ENCODE peak calls at places on chromosomes 1 and 21, in ten cellular contexts. U is left ventricle myocardium inferior; O is fibroblast of lung; W is H7; B is CD8-positive, alpha-beta memory T cell; D is heart left ventricle; R is epithelial cell of esophagus; X is retinal pigment epithelial cell; A is HCT116; Q is lung. J is an unnamed sample.

GRCh38 chr1:200979574-200980451 is 43.7 kb downstream of the KIF21B start:
- DNase-seq in U (no peak), O (peak), W (peak), B (peak), D (no peak), R (peak), X (no peak), A (peak), Q (no peak), J (peak)

GRCh38 chr1:198845851-198846250 is 207.0 kb downstream of the PTPRC start:
- DNase-seq in U (no peak), O (no peak), W (no peak), B (no peak), D (no peak), R (peak), X (no peak), A (no peak), Q (no peak), J (no peak)

GRCh38 chr1:25194054-25194453 is 38.2 kb downstream of the SYF2 start:
- DNase-seq in U (no peak), O (no peak), W (no peak), B (no peak), D (no peak), R (no peak), X (no peak), A (no peak), Q (no peak), J (no peak)

GRCh38 chr1:23101101-23101827 is 67.4 kb downstream of the LUZP1 start:
- DNase-seq in U (no peak), O (no peak), W (no peak), B (no peak), D (no peak), R (peak), X (no peak), A (no peak), Q (no peak), J (no peak)

GRCh38 chr1:216702170-216702569 is 21.1 kb downstream of the ESRRG start:
- DNase-seq in U (no peak), O (no peak), W (no peak), B (no peak), D (no peak), R (no peak), X (no peak), A (no peak), Q (no peak), J (no peak)

GRCh38 chr21:32364387-32364786 is 28.4 kb downstream of the URB1 start:
- DNase-seq in U (peak), O (peak), W (no peak), B (no peak), D (peak), R (no peak), X (no peak), A (no peak), Q (no peak), J (no peak)

GRCh38 chr21:42406201-42406601 is 2.5 kb downstream of the UBASH3A start:
- DNase-seq in U (no peak), O (no peak), W (no peak), B (peak), D (no peak), R (no peak), X (no peak), A (no peak), Q (no peak), J (no peak)

GRCh38 chr1:65623895-65624294 is 168.8 kb upstream of the PDE4B start:
- DNase-seq in U (no peak), O (peak), W (no peak), B (no peak), D (no peak), R (no peak), X (no peak), A (no peak), Q (no peak), J (no peak)

GRCh38 chr1:234768171-234768568 is 158.2 kb upstream of the IRF2BP2 start:
- DNase-seq in U (no peak), O (no peak), W (no peak), B (no peak), D (no peak), R (no peak), X (no peak), A (no peak), Q (no peak), J (no peak)

GRCh38 chr1:154906621-154907081 is 29.9 kb downstream of the PMVK start:
- DNase-seq in U (no peak), O (peak), W (peak), B (no peak), D (no peak), R (peak), X (no peak), A (peak), Q (no peak), J (no peak)

GRCh38 chr1:10341062-10341600 is 57.7 kb upstream of the PGD start:
- DNase-seq in U (no peak), O (no peak), W (no peak), B (no peak), D (no peak), R (peak), X (no peak), A (no peak), Q (no peak), J (no peak)

GRCh38 chr1:156118175-156118868 is 3.8 kb downstream of the LMNA start:
- DNase-seq in U (peak), O (no peak), W (no peak), B (no peak), D (peak), R (peak), X (no peak), A (no peak), Q (no peak), J (no peak)

GRCh38 chr1:21338568-21339401 is 48.5 kb upstream of the ECE1 start:
- DNase-seq in U (peak), O (peak), W (no peak), B (no peak), D (peak), R (no peak), X (no peak), A (no peak), Q (no peak), J (no peak)

GRCh38 chr1:1954015-1954414 is 34.9 kb upstream of the TMEM52 start:
- DNase-seq in U (no peak), O (no peak), W (peak), B (no peak), D (no peak), R (no peak), X (no peak), A (no peak), Q (no peak), J (no peak)

GRCh38 chr1:12464627-12465056 is 153.4 kb downstream of the DHRS3 start:
- DNase-seq in U (no peak), O (peak), W (no peak), B (no peak), D (no peak), R (no peak), X (no peak), A (no peak), Q (peak), J (no peak)

GRCh38 chr1:910881-911721 is 12.6 kb upstream of the SAMD11 start:
- DNase-seq in U (no peak), O (no peak), W (peak), B (no peak), D (peak), R (peak), X (no peak), A (no peak), Q (no peak), J (no peak)

GRCh38 chr1:107726860-107727259 is 238.1 kb downstream of the VAV3 start:
- DNase-seq in U (no peak), O (no peak), W (no peak), B (no peak), D (no peak), R (no peak), X (no peak), A (no peak), Q (no peak), J (no peak)

GRCh38 chr1:166111430-166111829 is 55.4 kb downstream of the FAM78B start:
- DNase-seq in U (no peak), O (no peak), W (no peak), B (no peak), D (no peak), R (no peak), X (no peak), A (no peak), Q (no peak), J (no peak)

GRCh38 chr1:65751961-65752360 is 40.7 kb upstream of the PDE4B start:
- DNase-seq in U (no peak), O (no peak), W (no peak), B (no peak), D (no peak), R (peak), X (no peak), A (no peak), Q (no peak), J (no peak)

GRCh38 chr1:245863566-245864184 is 643.4 kb downstream of the SMYD3 start:
- DNase-seq in U (no peak), O (peak), W (no peak), B (no peak), D (no peak), R (no peak), X (no peak), A (no peak), Q (no peak), J (no peak)

GRCh38 chr1:98793136-98793535 is 131.6 kb downstream of the SNX7 start:
- DNase-seq in U (no peak), O (peak), W (no peak), B (no peak), D (no peak), R (no peak), X (no peak), A (no peak), Q (no peak), J (no peak)

GRCh38 chr1:29478879-29479278 is 242.6 kb downstream of the PTPRU start:
- DNase-seq in U (no peak), O (no peak), W (no peak), B (no peak), D (no peak), R (no peak), X (no peak), A (no peak), Q (no peak), J (no peak)

GRCh38 chr1:243471754-243472725 is 216.2 kb downstream of the SDCCAG8 start:
- DNase-seq in U (no peak), O (no peak), W (no peak), B (no peak), D (no peak), R (peak), X (no peak), A (no peak), Q (no peak), J (peak)

GRCh38 chr1:32240140-32240951 is 6.7 kb upstream of the FAM167B start:
- DNase-seq in U (peak), O (peak), W (peak), B (peak), D (peak), R (peak), X (no peak), A (peak), Q (peak), J (no peak)

GRCh38 chr1:158821723-158822122 is 9.4 kb upstream of the MNDA start:
- DNase-seq in U (no peak), O (no peak), W (no peak), B (no peak), D (no peak), R (no peak), X (no peak), A (no peak), Q (no peak), J (no peak)

GRCh38 chr1:196317535-196318522 is 290.4 kb downstream of the KCNT2 start:
- DNase-seq in U (no peak), O (peak), W (no peak), B (no peak), D (no peak), R (peak), X (no peak), A (peak), Q (no peak), J (no peak)

GRCh38 chr1:24867064-24867870 is 62.8 kb downstream of the RUNX3 start:
- DNase-seq in U (no peak), O (no peak), W (peak), B (no peak), D (no peak), R (no peak), X (no peak), A (no peak), Q (peak), J (no peak)

GRCh38 chr1:86846166-86846647 is 67.7 kb downstream of the SELENOF start:
- DNase-seq in U (no peak), O (peak), W (no peak), B (no peak), D (no peak), R (peak), X (peak), A (no peak), Q (no peak), J (no peak)

DNA sequence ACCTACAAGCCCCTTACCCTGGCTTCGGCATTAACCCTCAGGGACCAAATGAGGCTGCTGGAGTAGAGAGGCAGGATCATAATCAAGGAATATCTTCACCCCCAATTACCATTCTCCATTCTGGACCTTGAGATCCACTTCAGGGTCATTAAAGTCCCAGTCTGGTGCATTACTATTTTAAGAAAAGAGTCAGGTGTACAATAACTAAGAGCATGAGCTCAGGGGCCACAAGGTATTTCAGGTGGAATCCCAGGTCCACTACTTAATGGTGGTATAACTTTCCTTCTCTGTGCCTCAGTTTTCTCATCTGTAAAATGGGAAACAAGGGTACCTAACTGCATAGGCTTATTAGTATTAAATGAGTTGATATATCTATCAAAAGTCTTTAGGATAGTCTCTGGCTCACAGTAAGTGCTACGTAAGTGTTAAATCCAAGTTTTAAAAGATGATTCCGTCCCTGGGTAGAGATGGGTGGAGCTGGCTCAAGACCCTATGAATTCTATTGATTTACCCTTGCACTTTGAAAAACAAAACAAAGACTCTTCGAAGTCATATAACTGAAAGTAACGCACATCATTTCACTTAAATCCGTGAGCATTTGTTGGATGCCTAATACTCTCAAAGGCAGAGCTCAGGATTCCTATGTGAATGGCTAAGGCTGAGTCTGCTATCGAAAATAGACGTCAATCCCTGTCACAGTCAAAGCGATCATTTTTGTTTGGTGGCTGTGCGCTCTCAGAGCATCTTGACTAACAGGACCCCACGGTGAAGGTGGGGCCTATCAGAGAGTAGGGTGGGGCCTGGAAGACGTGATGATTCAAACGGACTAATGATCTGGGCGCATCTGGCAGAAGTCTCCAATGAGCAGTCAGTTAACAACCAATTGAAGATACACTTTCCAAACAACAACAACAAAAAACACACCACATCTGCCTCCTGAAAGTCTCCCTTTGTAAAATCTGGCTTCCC is 985 bp upstream of the NUCKS1 start:
- DNase-seq in U (no peak), O (no peak), W (no peak), B (no peak), D (no peak), R (peak), X (no peak), A (peak), Q (no peak), J (no peak)
- H3K4me3 ChIP-seq in U (peak), O (peak), W (peak), B (peak), D (peak), R (peak), X (peak), A (peak), Q (peak), J (peak)

GRCh38 chr1:84171471-84171870 is 27.4 kb downstream of the PRKACB start:
- DNase-seq in U (no peak), O (no peak), W (no peak), B (no peak), D (no peak), R (peak), X (no peak), A (no peak), Q (no peak), J (no peak)

GRCh38 chr1:84168783-84169182 is 24.7 kb downstream of the PRKACB start:
- DNase-seq in U (no peak), O (no peak), W (no peak), B (no peak), D (no peak), R (no peak), X (no peak), A (no peak), Q (no peak), J (no peak)

GRCh38 chr1:84170171-84170570 is 26.1 kb downstream of the PRKACB start:
- DNase-seq in U (no peak), O (no peak), W (no peak), B (no peak), D (no peak), R (no peak), X (no peak), A (no peak), Q (no peak), J (no peak)

GRCh38 chr1:84174051-84174556 is 30.0 kb downstream of the PRKACB start:
- DNase-seq in U (no peak), O (peak), W (no peak), B (no peak), D (no peak), R (peak), X (peak), A (peak), Q (no peak), J (no peak)
- H3K4me3 ChIP-seq in U (no peak), O (no peak), W (no peak), B (no peak), D (no peak), R (no peak), X (no peak), A (peak), Q (no peak), J (no peak)

GRCh38 chr1:6288026-6288425 is 27.1 kb upstream of the GPR153 start:
- DNase-seq in U (no peak), O (no peak), W (no peak), B (no peak), D (no peak), R (no peak), X (no peak), A (no peak), Q (no peak), J (no peak)

GRCh38 chr1:6288674-6289073 is 27.8 kb upstream of the GPR153 start:
- DNase-seq in U (no peak), O (no peak), W (no peak), B (no peak), D (no peak), R (no peak), X (no peak), A (no peak), Q (no peak), J (no peak)

GRCh38 chr1:6287029-6287428 is 26.1 kb upstream of the GPR153 start:
- DNase-seq in U (no peak), O (no peak), W (no peak), B (no peak), D (no peak), R (no peak), X (no peak), A (no peak), Q (no peak), J (no peak)

GRCh38 chr1:6286266-6286665 is 25.4 kb upstream of the GPR153 start:
- DNase-seq in U (no peak), O (no peak), W (no peak), B (no peak), D (no peak), R (no peak), X (no peak), A (no peak), Q (no peak), J (no peak)

DNA sequence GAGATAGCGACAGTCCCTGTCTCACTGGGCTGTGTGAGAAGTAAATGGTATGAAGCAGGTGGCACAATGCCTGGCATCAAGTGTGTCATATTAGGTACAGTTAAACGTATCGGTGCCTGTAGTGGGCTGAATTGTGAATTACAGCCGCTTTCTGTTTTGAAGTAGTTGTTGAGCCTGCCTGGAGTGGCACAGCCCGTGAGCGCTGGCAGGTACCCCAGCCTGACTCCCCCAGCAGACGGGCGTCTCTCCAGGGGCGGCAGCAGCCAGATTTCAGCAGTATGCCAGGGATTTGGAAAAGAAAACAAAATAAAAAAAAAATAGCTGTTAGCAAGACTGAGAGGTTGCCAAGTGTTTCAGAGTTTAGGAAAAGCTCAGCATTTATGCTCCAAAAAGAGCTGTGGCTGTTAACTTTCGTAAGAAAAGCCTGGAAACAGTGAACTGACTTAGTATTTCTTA is 26.6 kb upstream of the GPR153 start:
- DNase-seq in U (no peak), O (peak), W (no peak), B (no peak), D (no peak), R (no peak), X (no peak), A (no peak), Q (peak), J (no peak)
- H3K4me3 ChIP-seq in U (no peak), O (no peak), W (no peak), B (no peak), D (no peak), R (no peak), X (no peak), A (no peak), Q (no peak), J (no peak)

GRCh38 chr1:150362721-150363425 is 1.1 kb upstream of the RPRD2 start:
- DNase-seq in U (no peak), O (no peak), W (no peak), B (no peak), D (no peak), R (no peak), X (no peak), A (no peak), Q (no peak), J (no peak)
- H3K4me3 ChIP-seq in U (peak), O (no peak), W (peak), B (peak), D (peak), R (peak), X (peak), A (peak), Q (no peak), J (peak)

GRCh38 chr1:203307690-203308126 is 2.4 kb downstream of the BTG2 start:
- DNase-seq in U (no peak), O (no peak), W (peak), B (no peak), D (no peak), R (no peak), X (no peak), A (no peak), Q (no peak), J (no peak)
- H3K4me3 ChIP-seq in U (peak), O (no peak), W (no peak), B (peak), D (peak), R (peak), X (peak), A (no peak), Q (peak), J (peak)

GRCh38 chr1:43645461-43645860 is 4.5 kb upstream of the KDM4A start:
- DNase-seq in U (no peak), O (no peak), W (no peak), B (no peak), D (no peak), R (no peak), X (no peak), A (no peak), Q (no peak), J (no peak)
- H3K4me3 ChIP-seq in U (no peak), O (no peak), W (no peak), B (no peak), D (no peak), R (no peak), X (no peak), A (no peak), Q (no peak), J (no peak)

DNA sequence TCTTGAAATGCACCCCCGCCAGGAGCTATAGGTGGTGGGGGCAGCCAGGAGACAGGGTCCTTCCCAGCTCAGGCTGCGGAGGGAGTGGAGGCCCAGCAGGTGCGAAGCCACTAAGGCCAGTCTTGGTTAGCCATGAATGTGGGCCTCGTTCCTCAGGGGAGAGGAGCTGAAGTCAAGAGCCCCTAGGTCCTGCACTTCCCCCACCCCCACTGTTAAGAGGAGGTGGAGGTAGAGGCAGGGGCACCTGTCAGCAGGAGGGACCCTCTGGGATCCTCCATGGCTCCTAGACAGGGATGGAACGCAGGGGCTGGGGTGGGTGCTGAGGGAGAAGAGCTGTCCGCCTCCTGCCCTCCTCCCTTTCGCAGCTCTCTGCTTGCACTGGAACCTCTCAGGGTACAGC is 37.1 kb downstream of the MATN1 start:
- DNase-seq in U (no peak), O (no peak), W (no peak), B (no peak), D (no peak), R (no peak), X (no peak), A (no peak), Q (no peak), J (no peak)
- H3K4me3 ChIP-seq in U (no peak), O (no peak), W (peak), B (no peak), D (no peak), R (no peak), X (no peak), A (no peak), Q (no peak), J (no peak)